ENCODE peak calls at places on chromosomes 2 and 18, in six cellular contexts. J is testis; S is iris pigment epithelial cell; G is activated T-cell treated with anti-CD3 and anti-CD28 coated beads, Interleukin-2, amount 50 U/mL, for 72 hours; E is CD4-positive, alpha-beta T cell; H is T-helper 1 cell. L is an unnamed sample.

GRCh38 chr2:120952318-120952717 is 216.7 kb downstream of the GLI2 start:
- DNase-seq in H (no peak), G (no peak), S (peak), E (no peak), J (no peak), L (no peak)

GRCh38 chr2:164542584-164543021 is 78.7 kb downstream of the GRB14 start:
- DNase-seq in G (no peak), J (no peak), S (peak), E (no peak), H (no peak), L (no peak)

GRCh38 chr2:150630587-150631235 is 143.2 kb upstream of the RND3 start:
- DNase-seq in J (no peak), E (no peak), G (no peak), H (no peak), S (peak), L (no peak)

GRCh38 chr2:156399950-156400703 is 36.1 kb upstream of the GPD2 start:
- DNase-seq in G (peak), S (peak), E (no peak), H (peak), J (peak), L (peak)

GRCh38 chr2:108215794-108216211 is 24.0 kb upstream of the SULT1C3 start:
- DNase-seq in S (peak), E (no peak), G (no peak), J (no peak), H (no peak), L (no peak)

GRCh38 chr2:173555833-173556232 is 201.2 kb downstream of the CDCA7 start:
- DNase-seq in H (no peak), S (peak), J (no peak), E (no peak), G (no peak), L (no peak)

GRCh38 chr2:122020377-122020776 is 264.9 kb downstream of the TSN start:
- DNase-seq in E (no peak), J (no peak), S (no peak), G (no peak), H (no peak), L (no peak)

GRCh38 chr2:2707111-2708035 is 376.3 kb upstream of the MYT1L start:
- DNase-seq in S (no peak), H (no peak), J (no peak), G (no peak), E (no peak), L (no peak)

GRCh38 chr18:57644540-57644939 is 22.9 kb upstream of the NARS1 start:
- DNase-seq in G (no peak), E (no peak), S (peak), J (no peak), H (no peak), L (no peak)

GRCh38 chr2:46984642-46985476 is 69.3 kb upstream of the MCFD2 start:
- DNase-seq in G (peak), S (peak), J (peak), E (no peak), H (no peak), L (peak)

GRCh38 chr18:56121669-56122068 is 516.7 kb downstream of the TXNL1 start:
- DNase-seq in S (no peak), J (no peak), G (no peak), E (no peak), H (no peak), L (no peak)

GRCh38 chr2:240220371-240220770 is 79.9 kb upstream of the OTOS start:
- DNase-seq in E (no peak), J (no peak), G (no peak), S (peak), H (no peak), L (peak)

GRCh38 chr2:191268596-191268995 is 23.4 kb downstream of the MYO1B start:
- DNase-seq in G (no peak), J (no peak), S (no peak), E (no peak), H (no peak), L (no peak)

GRCh38 chr2:99621106-99621505 is 131.3 kb upstream of the REV1 start:
- DNase-seq in S (no peak), G (no peak), E (no peak), H (no peak), J (no peak), L (no peak)

GRCh38 chr2:74493546-74493945 is 5.9 kb downstream of the LBX2 start:
- DNase-seq in H (no peak), E (no peak), G (no peak), S (peak), J (no peak), L (no peak)

GRCh38 chr2:13035866-13036265 is 319.1 kb downstream of the TRIB2 start:
- DNase-seq in G (no peak), E (no peak), H (no peak), J (no peak), S (no peak), L (no peak)

GRCh38 chr18:76524900-76525698 is 30.1 kb upstream of the ZNF516 start:
- DNase-seq in S (peak), H (no peak), E (no peak), J (peak), G (no peak), L (no peak)

GRCh38 chr2:239282448-239283287 is 118.2 kb downstream of the HDAC4 start:
- DNase-seq in G (no peak), H (no peak), E (no peak), J (no peak), S (no peak), L (no peak)

GRCh38 chr2:180657054-180657453 is 323.4 kb upstream of the UBE2E3 start:
- DNase-seq in E (no peak), S (peak), H (no peak), G (no peak), J (no peak), L (no peak)

GRCh38 chr2:163345795-163346573 is 389.8 kb downstream of the FIGN start:
- DNase-seq in E (no peak), J (no peak), G (peak), H (no peak), S (peak), L (no peak)

GRCh38 chr2:71668326-71669057 is 215.1 kb downstream of the DYSF start:
- DNase-seq in E (no peak), J (peak), S (no peak), G (no peak), H (no peak), L (no peak)

GRCh38 chr2:121089005-121089510 is 195.9 kb downstream of the TFCP2L1 start:
- DNase-seq in E (no peak), S (no peak), H (no peak), J (no peak), G (no peak), L (peak)

GRCh38 chr18:2715990-2716389 is 60.5 kb downstream of the SMCHD1 start:
- DNase-seq in E (no peak), J (no peak), S (peak), H (no peak), G (no peak), L (no peak)

GRCh38 chr2:133086176-133086575 is 416.2 kb upstream of the LYPD1 start:
- DNase-seq in H (no peak), G (no peak), J (no peak), S (no peak), E (no peak), L (no peak)

GRCh38 chr2:142140434-142140845 is 9.6 kb upstream of the LRP1B start:
- DNase-seq in H (no peak), E (no peak), S (peak), J (no peak), G (no peak), L (no peak)

GRCh38 chr18:48122376-48122775 is 191.9 kb upstream of the SMAD2 start:
- DNase-seq in S (no peak), H (no peak), G (no peak), E (no peak), J (no peak), L (no peak)

GRCh38 chr2:31319391-31320175 is 85.6 kb downstream of the EHD3 start:
- DNase-seq in G (peak), E (no peak), J (peak), S (peak), H (no peak), L (no peak)

GRCh38 chr18:79609021-79609461 is 70.6 kb upstream of the CTDP1 start:
- DNase-seq in H (no peak), G (no peak), J (no peak), S (no peak), E (no peak), L (peak)

GRCh38 chr2:23286765-23287155 is 98.2 kb upstream of the KLHL29 start:
- DNase-seq in E (no peak), H (no peak), J (peak), S (peak), G (no peak), L (no peak)

L was measured in aorta.